ENCODE peak calls at places on chromosomes 3 and 15, in eight cellular contexts. M is heart right ventricle; J is choroid plexus epithelial cell; F is CD8-positive, alpha-beta memory T cell; C is breast epithelium; N is testis; V is naive thymus-derived CD4-positive, alpha-beta T cell; H is GM23248. E is an unnamed sample.

GRCh38 chr15:27906802-27907201 is 192.3 kb downstream of the OCA2 start:
- DNase-seq in M (no peak), J (no peak), F (no peak), C (no peak), N (no peak), V (no peak), H (no peak), E (no peak)

GRCh38 chr15:29093696-29094343 is 175.8 kb downstream of the NSMCE3 start:
- DNase-seq in M (no peak), J (no peak), F (peak), C (no peak), N (no peak), V (no peak), H (no peak), E (no peak)

GRCh38 chr15:66842710-66843441 is 140.8 kb downstream of the SMAD6 start:
- DNase-seq in M (peak), J (peak), F (no peak), C (peak), N (peak), V (no peak), H (peak), E (no peak)

GRCh38 chr15:57922780-57923179 is 142.7 kb downstream of the ALDH1A2 start:
- DNase-seq in M (peak), J (peak), F (no peak), C (no peak), N (peak), V (no peak), H (no peak), E (no peak)

GRCh38 chr3:31733234-31733667 is 200.5 kb downstream of the STT3B start:
- DNase-seq in M (no peak), J (no peak), F (no peak), C (no peak), N (peak), V (no peak), H (no peak), E (no peak)

GRCh38 chr15:79185199-79185598 is 94.6 kb upstream of the RASGRF1 start:
- DNase-seq in M (no peak), J (peak), F (no peak), C (no peak), N (peak), V (no peak), H (peak), E (no peak)

GRCh38 chr3:12224181-12225147 is 64.4 kb upstream of the PPARG start:
- DNase-seq in M (no peak), J (peak), F (no peak), C (no peak), N (no peak), V (no peak), H (no peak), E (no peak)

GRCh38 chr3:139607981-139608380 is 68.4 kb upstream of the RBP1 start:
- DNase-seq in M (no peak), J (no peak), F (no peak), C (no peak), N (no peak), V (no peak), H (no peak), E (no peak)

GRCh38 chr3:71066356-71066755 is 517.2 kb downstream of the FOXP1 start:
- DNase-seq in M (peak), J (no peak), F (peak), C (no peak), N (no peak), V (peak), H (no peak), E (peak)

DNA sequence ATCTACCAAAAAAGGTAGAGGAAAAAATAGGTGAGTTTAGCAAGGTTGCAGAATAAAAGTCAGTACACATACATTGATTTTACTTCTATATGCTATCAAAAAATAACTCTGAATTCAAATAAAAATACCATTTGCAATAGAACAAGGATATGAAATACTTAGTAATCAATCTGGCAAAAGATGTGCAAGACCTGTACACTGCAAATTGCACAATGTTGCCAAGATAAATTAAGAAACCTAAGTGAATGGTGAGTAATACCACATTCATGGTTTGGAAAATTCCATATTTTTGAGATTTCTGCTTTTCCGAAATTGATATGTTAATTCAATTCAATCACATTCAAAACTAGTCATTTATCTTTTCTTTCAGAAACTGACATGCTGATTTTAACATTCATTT is 464.8 kb downstream of the EPHA3 start:
- DNase-seq in M (no peak), J (peak), F (no peak), C (no peak), N (no peak), V (no peak), H (no peak), E (no peak)
- H3K4me3 ChIP-seq in M (no peak), J (no peak), F (no peak), C (no peak), N (no peak), V (no peak), H (no peak), E (no peak)

GRCh38 chr15:33068531-33068990 is 126.0 kb downstream of the FMN1 start:
- DNase-seq in M (peak), J (no peak), F (no peak), C (peak), N (no peak), V (peak), H (peak), E (no peak)
- H3K4me3 ChIP-seq in M (no peak), J (no peak), F (no peak), C (peak), N (no peak), V (no peak), H (peak), E (no peak)

DNA sequence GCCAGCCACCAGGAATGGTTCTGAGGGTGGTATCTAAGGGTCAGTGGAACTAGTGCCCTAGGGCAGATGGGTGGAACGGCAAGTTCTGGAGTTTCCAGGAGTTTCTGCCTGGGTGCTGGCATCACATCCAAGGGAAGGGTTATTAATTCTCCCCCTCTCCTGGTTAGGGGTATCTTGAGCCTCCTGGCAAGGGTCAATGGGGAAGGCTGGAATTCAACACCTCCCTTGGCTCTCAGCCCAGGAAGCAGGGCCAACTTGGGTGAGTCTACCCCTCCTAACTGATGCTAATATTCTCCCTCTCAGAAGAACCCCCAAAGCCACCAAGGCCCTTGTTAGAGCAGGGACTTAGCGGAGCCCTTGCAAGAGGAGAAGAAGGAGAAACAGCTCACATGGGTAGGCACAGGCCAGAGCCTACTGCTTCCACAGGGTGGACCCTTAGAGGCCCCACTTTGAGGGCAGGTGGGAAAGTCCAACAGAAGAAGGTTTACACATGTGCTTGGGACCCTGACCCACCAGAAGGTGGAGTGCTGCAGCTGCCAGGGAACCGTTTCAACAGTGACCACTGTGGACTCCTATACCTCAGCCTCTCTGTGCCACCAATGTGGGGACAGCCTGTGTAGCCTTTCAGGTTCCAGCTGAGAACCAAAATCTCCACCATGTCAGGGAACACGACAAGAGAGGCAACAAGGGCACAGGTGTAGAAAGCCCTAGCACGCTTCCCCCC is 3.3 kb downstream of the TMEM115 start:
- DNase-seq in M (no peak), J (no peak), F (no peak), C (no peak), N (no peak), V (no peak), H (peak), E (no peak)
- H3K4me3 ChIP-seq in M (peak), J (peak), F (no peak), C (peak), N (no peak), V (peak), H (peak), E (no peak)

GRCh38 chr3:105834768-105835167 is 34.0 kb downstream of the CBLB start:
- DNase-seq in M (no peak), J (no peak), F (no peak), C (no peak), N (no peak), V (no peak), H (no peak), E (no peak)
- H3K4me3 ChIP-seq in M (no peak), J (no peak), F (no peak), C (no peak), N (no peak), V (no peak), H (no peak), E (no peak)

GRCh38 chr3:126998728-126999127 is 15.8 kb downstream of the PLXNA1 start:
- DNase-seq in M (no peak), J (no peak), F (no peak), C (no peak), N (no peak), V (no peak), H (no peak), E (no peak)
- H3K4me3 ChIP-seq in M (no peak), J (no peak), F (no peak), C (no peak), N (no peak), V (no peak), H (no peak), E (no peak)